ENCODE peak calls at places on chromosomes 13 and 19, in nine cellular contexts. V is psoas muscle, P is transverse colon, W is thoracic aorta, A is upper lobe of right lung, R is heart left ventricle, K is pancreas, Q is PC-9, X is lower leg skin. M is an unnamed sample.

GRCh38 chr19:35781650-35782049 is 6.3 kb downstream of the ARHGAP33 start:
- DNase-seq in P (no peak), K (no peak), R (no peak), Q (no peak), A (no peak), X (no peak), W (no peak), V (no peak), M (no peak)

GRCh38 chr13:105907319-105908019 is 628.0 kb downstream of the EFNB2 start:
- DNase-seq in A (no peak), K (no peak), R (no peak), Q (no peak), X (no peak), V (no peak), P (no peak), W (no peak), M (no peak)

GRCh38 chr19:38492147-38492813 is 58.8 kb downstream of the RYR1 start:
- DNase-seq in P (no peak), R (no peak), W (no peak), X (no peak), Q (no peak), K (no peak), V (no peak), A (no peak), M (no peak)

GRCh38 chr19:30719991-30720329 is 347.8 kb downstream of the ZNF536 start:
- DNase-seq in A (no peak), P (no peak), Q (no peak), R (no peak), K (no peak), X (peak; percentile 83), W (no peak), V (no peak), M (no peak)

GRCh38 chr13:76928456-76928855 is 19.9 kb upstream of the ACOD1 start:
- DNase-seq in P (no peak), A (no peak), X (no peak), Q (no peak), V (no peak), K (no peak), W (no peak), R (no peak), M (peak; percentile 43)

GRCh38 chr13:53238241-53238640 is 209.6 kb downstream of the OLFM4 start:
- DNase-seq in P (no peak), K (no peak), R (no peak), V (no peak), X (no peak), W (no peak), Q (no peak), A (no peak), M (no peak)

GRCh38 chr13:20945952-20946383 is 43.4 kb upstream of the XPO4 start:
- DNase-seq in K (no peak), P (peak; percentile 22), V (peak; percentile 19), W (no peak), A (peak; percentile 62), Q (no peak), R (peak; percentile 23), X (no peak), M (peak; percentile 18)

GRCh38 chr13:76293346-76293745 is 592.9 kb downstream of the KCTD12 start:
- DNase-seq in X (no peak), R (no peak), A (no peak), V (no peak), K (no peak), W (no peak), Q (no peak), P (no peak), M (peak; percentile 34)

GRCh38 chr13:42379241-42379640 is 107.3 kb downstream of the AKAP11 start:
- DNase-seq in V (no peak), R (no peak), K (no peak), P (no peak), A (no peak), X (no peak), Q (no peak), W (no peak), M (no peak)

GRCh38 chr13:62837895-62838294 is 1422.2 kb upstream of the PCDH20 start:
- DNase-seq in Q (no peak), W (no peak), R (no peak), A (no peak), X (no peak), P (no peak), K (no peak), V (no peak), M (peak; percentile 6)

GRCh38 chr19:42132851-42133528 is 744 bp upstream of the POU2F2 start:
- DNase-seq in W (no peak), A (peak; percentile 84), K (peak; percentile 85), V (peak; percentile 68), R (peak; percentile 68), Q (peak; percentile 83), P (peak; percentile 79), X (peak; percentile 92), M (no peak)

GRCh38 chr13:43584711-43585110 is 202.1 kb downstream of the ENOX1 start:
- DNase-seq in W (no peak), K (no peak), A (no peak), P (no peak), R (no peak), V (no peak), X (no peak), Q (no peak), M (no peak)

GRCh38 chr13:96996886-96997285 is 2.6 kb upstream of the OXGR1 start:
- DNase-seq in W (no peak), X (no peak), V (no peak), A (no peak), P (no peak), K (no peak), R (no peak), Q (no peak), M (no peak)

GRCh38 chr19:38485541-38486285 is 52.2 kb downstream of the RYR1 start:
- DNase-seq in K (no peak), A (no peak), P (no peak), W (no peak), R (no peak), Q (no peak), X (no peak), V (no peak), M (no peak)

GRCh38 chr19:39823693-39824092 is 10.3 kb downstream of the DYRK1B start:
- DNase-seq in R (no peak), P (no peak), K (no peak), V (no peak), X (no peak), Q (no peak), W (no peak), A (no peak), M (no peak)

DNA sequence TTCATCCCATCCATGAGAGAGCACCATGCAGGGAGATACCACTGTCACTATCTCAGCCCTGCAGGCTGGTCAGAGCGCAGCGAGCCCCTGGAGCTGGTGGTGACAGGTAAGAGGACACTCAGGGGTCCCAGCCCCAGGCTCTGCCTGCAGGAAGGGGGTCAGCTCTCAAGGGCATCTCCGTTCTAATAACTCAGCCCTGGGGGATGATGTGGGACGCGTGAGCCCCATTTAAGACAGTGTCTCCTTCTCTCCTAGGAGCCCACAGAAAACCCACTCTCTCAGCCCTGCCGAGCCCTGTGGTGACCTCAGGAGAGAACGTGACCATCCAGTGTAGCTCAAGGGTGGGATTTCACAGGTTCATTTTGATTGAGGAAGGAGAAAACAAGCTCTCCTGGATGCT is 15.5 kb upstream of the KIR3DL3 start:
- DNase-seq in P (no peak), K (no peak), R (no peak), V (no peak), A (no peak), W (no peak), X (no peak), Q (no peak), M (no peak)
- H3K4me3 ChIP-seq in P (no peak overlapping the region), K (no peak overlapping the region), R (no peak overlapping the region), V (no peak overlapping the region), A (no peak overlapping the region), W (no peak overlapping the region), X (no peak overlapping the region), Q (no peak overlapping the region), M (no peak overlapping the region)

DNA sequence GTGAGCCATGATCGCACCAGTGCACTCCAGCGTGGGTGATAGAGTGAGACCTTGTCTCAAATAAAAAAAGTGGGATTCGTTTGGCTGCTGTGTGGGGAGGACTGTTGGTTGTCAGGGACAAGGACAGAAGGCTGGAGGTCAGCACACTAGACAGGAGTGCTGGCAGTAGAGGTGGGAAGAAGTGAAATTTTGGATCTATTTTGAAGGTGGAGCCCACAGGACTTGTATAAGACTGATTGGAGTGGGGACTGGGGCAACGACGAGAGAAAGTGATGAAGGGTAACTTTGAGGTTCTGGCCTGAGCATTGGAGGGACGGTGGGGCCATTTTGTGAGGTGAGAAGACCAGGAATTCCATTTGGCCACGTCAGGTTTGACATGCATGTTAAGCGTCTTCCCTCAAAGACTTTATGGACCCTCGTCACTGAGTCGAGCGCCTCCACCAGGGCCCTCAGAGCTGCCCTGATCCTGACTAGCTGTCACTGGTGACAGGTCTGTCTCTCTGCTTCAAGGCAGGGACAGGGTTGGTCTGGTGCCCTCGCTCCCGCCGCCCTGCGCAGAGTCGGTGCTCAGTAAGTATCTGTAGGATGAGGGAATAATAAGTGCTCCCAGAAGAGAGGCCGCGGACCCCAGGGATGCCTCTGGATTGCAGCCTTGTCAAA is 673 bp downstream of the CTU1 start:
- DNase-seq in R (no peak), P (no peak), A (no peak), K (no peak), V (peak; percentile 32), W (no peak), Q (no peak), X (peak; percentile 89), M (no peak)
- TF ChIP-seq CTCF in R (no peak), P (no peak), A (no peak), K (no peak), V (no peak), W (no peak), Q (no peak), X (no peak), M (no peak)

DNA sequence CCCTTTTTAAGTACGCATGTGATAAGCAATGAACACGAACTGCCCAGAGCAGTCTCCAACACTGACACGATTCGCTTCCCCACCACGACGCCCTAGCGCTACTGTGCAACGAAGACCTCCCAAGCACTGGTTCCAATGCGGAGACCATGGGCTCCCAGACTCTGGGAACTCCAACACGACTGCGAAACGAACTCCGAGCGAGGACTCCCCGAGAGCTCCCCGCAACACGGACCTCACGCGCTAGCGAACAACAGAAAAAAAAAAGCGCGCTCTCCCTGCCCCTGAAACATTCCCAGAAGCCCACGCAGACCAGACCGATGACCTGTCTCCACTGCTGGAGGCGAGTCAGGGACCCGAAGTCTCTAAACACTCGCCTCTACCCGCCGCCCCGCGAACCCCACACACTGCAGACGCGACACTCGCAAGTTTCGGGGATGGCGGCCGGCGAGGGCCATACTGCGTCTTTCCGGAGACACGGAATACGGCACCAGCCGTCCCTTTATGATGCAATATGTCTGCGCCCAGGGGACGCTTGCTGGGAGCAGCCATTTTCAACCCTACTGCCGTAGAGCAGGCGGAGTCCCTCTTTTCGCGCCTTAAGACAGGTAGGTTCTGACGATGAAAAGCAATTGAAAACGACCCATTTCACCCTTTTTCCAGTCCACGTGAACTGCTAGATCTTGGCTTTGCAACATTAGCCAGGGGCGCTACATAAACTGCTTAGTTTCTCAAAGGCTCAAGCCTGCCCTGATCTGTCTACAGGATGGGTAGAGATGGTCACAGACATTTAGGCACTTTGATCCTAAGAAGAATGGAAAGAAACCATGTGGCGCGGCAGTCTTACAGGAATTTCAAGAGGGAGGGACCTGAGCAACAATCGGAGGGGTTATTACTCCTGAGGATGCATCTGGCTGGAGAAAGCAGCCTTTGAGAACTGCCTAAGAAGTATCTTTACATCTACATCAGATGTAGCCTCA is at the start of gene ZNF577:
- DNase-seq in R (peak; percentile 94), W (peak; percentile 63), V (peak; percentile 91), A (peak; percentile 87), P (peak; percentile 92), Q (no peak), K (peak; percentile 84), X (peak; percentile 97), M (peak; percentile 96)
- H3K4me3 ChIP-seq in R (peak within 1 kb of the TSS; percentile 74), W (peak within 1 kb of the TSS; percentile 89), V (peak within 1 kb of the TSS; percentile 86), A (peak within 1 kb of the TSS; percentile 58), P (peak within 1 kb of the TSS; percentile 71), Q (no peak within 1 kb of the TSS), K (peak within 1 kb of the TSS; percentile 57), X (peak within 1 kb of the TSS; percentile 76), M (peak within 1 kb of the TSS; percentile 75)

GRCh38 chr19:49533551-49534488 is 6.0 kb downstream of the RCN3 start:
- DNase-seq in K (peak; percentile 88), A (peak; percentile 90), P (peak; percentile 69), W (no peak), Q (peak; percentile 73), X (peak; percentile 95), V (peak; percentile 84), R (peak; percentile 77), M (peak; percentile 44)
- TF ChIP-seq CTCF in K (peak; percentile 19), A (peak; percentile 28), P (peak; percentile 20), W (no peak), Q (no peak), X (no peak), V (peak; percentile 33), R (no peak), M (peak; percentile 8)